ENCODE peak calls at places on chromosome 3, in eight cellular contexts. Y is cardiac fibroblast; O is iris pigment epithelial cell; N is cardiac septum; L is ecto neural progenitor cell; K is stimulated activated CD4-positive, alpha-beta T cell treated with anti-CD3 and anti-CD28 coated beads, Interleukin-15, amount 100 ng/mL, for 1 hour; W is cardiac muscle cell; C is AG04450. F is an unnamed sample.
A peak's percentile ranks its signal among the peaks of the same experiment; 100 is the strongest.

GRCh38 chr3:52240059-52240885 is 1.3 kb upstream of the TWF2 start:
- DNase-seq in C (peak; percentile 87), N (peak; percentile 73), W (peak; percentile 92), L (peak; percentile 47), K (no peak), Y (peak; percentile 93), O (peak; percentile 99), F (peak; percentile 77)

GRCh38 chr3:100630664-100631063 is 21.3 kb downstream of the ADGRG7 start:
- DNase-seq in N (no peak), Y (no peak), L (no peak), K (no peak), C (no peak), O (peak; percentile 8), W (no peak), F (no peak)

GRCh38 chr3:186414735-186415419 is 52.8 kb upstream of the DGKG start:
- DNase-seq in W (peak; percentile 66), Y (peak; percentile 62), K (no peak), O (peak; percentile 64), L (no peak), C (peak; percentile 20), N (no peak), F (no peak)

GRCh38 chr3:134600685-134601502 is 49.9 kb downstream of the KY start:
- DNase-seq in K (no peak), W (peak; percentile 78), C (no peak), N (peak; percentile 88), L (peak; percentile 87), Y (peak; percentile 74), O (peak; percentile 71), F (peak; percentile 78)

GRCh38 chr3:124774305-124774673 is 44.0 kb downstream of the UMPS start:
- DNase-seq in Y (peak; percentile 85), L (no peak), N (no peak), O (peak; percentile 54), K (no peak), W (peak; percentile 88), C (peak; percentile 53), F (no peak)

GRCh38 chr3:90069748-90070147 is 962.3 kb downstream of the EPHA3 start:
- DNase-seq in L (no peak), O (no peak), N (no peak), K (no peak), C (no peak), Y (no peak), W (no peak), F (no peak)

GRCh38 chr3:15979490-15979889 is 181.7 kb upstream of the ANKRD28 start:
- DNase-seq in L (no peak), K (no peak), O (no peak), C (no peak), Y (peak; percentile 29), N (no peak), W (no peak), F (peak; percentile 17)

GRCh38 chr3:157335677-157336076 is 101.0 kb upstream of the PTX3 start:
- DNase-seq in K (no peak), L (peak; percentile 77), Y (peak; percentile 72), O (peak; percentile 86), N (no peak), C (peak; percentile 39), W (peak; percentile 85), F (peak; percentile 15)

GRCh38 chr3:4740397-4741105 is 238.7 kb upstream of the BHLHE40 start:
- DNase-seq in Y (peak; percentile 69), L (no peak), W (peak; percentile 60), O (no peak), K (no peak), C (no peak), N (no peak), F (no peak)

GRCh38 chr3:43692971-43693370 is 2.2 kb downstream of the ABHD5 start:
- DNase-seq in N (no peak), W (no peak), O (no peak), Y (peak; percentile 33), L (no peak), C (no peak), K (no peak), F (no peak)

GRCh38 chr3:120203016-120203415 is 82.0 kb downstream of the GPR156 start:
- DNase-seq in K (no peak), C (peak; percentile 39), W (peak; percentile 95), O (peak; percentile 87), N (no peak), Y (peak; percentile 94), L (no peak), F (peak; percentile 72)

GRCh38 chr3:158725348-158725966 is 6.8 kb downstream of the RARRES1 start:
- DNase-seq in O (peak; percentile 99), Y (peak; percentile 94), L (no peak), W (peak; percentile 97), N (no peak), C (peak; percentile 94), K (no peak), F (no peak)

GRCh38 chr3:132854856-132855535 is 132.8 kb upstream of the NPHP3 start:
- DNase-seq in N (no peak), K (no peak), W (no peak), Y (no peak), L (no peak), C (no peak), O (no peak), F (no peak)

GRCh38 chr3:186930639-186931486 is 537 bp downstream of the ST6GAL1 start:
- DNase-seq in O (peak; percentile 40), K (peak; percentile 47), L (peak; percentile 84), C (no peak), Y (peak; percentile 57), W (peak; percentile 63), N (peak; percentile 88), F (peak; percentile 88)